ENCODE peak calls at places on chromosomes 1 and 21, in four cellular contexts. V is cardiac muscle cell, M is fibroblast of lung, L is SJSA1. E is an unnamed sample.

GRCh38 chr1:196609114-196609737 is 986 bp upstream of the KCNT2 start:
- DNase-seq in V (peak; percentile 68), M (no peak), L (no peak), E (no peak)

GRCh38 chr1:21781971-21782867 is 730 bp downstream of the USP48 start:
- DNase-seq in V (peak; percentile 66), M (peak; percentile 57), L (peak; percentile 65), E (peak; percentile 73)

GRCh38 chr1:160256396-160257046 is 5.8 kb downstream of the DCAF8 start:
- DNase-seq in V (peak; percentile 41), M (peak; percentile 89), L (no peak), E (no peak)

GRCh38 chr1:16127676-16128337 is 28.1 kb downstream of the EPHA2 start:
- DNase-seq in V (no peak), M (no peak), L (no peak), E (no peak)

GRCh38 chr1:14972107-14972506 is 181.4 kb upstream of the TMEM51 start:
- DNase-seq in V (no peak), M (no peak), L (no peak), E (no peak)

GRCh38 chr1:52901384-52901783 is 20.2 kb downstream of the ECHDC2 start:
- DNase-seq in V (no peak), M (no peak), L (no peak), E (no peak)

GRCh38 chr1:67850151-67850551 is 16.9 kb upstream of the GNG12 start:
- DNase-seq in V (peak; percentile 52), M (peak; percentile 63), L (peak; percentile 74), E (no peak)

GRCh38 chr1:178057131-178057765 is 36.7 kb upstream of the RASAL2 start:
- DNase-seq in V (no peak), M (no peak), L (peak; percentile 64), E (no peak)

GRCh38 chr1:47705517-47706130 is 267.8 kb downstream of the FOXD2 start:
- DNase-seq in V (no peak), M (no peak), L (no peak), E (no peak)

GRCh38 chr1:172383541-172383940 is 36.9 kb upstream of the C1orf105 start:
- DNase-seq in V (peak; percentile 17), M (peak; percentile 88), L (peak; percentile 50), E (no peak)

GRCh38 chr1:21607549-21608529 is 61.3 kb downstream of the RAP1GAP start:
- DNase-seq in V (peak; percentile 92), M (peak; percentile 56), L (no peak), E (peak; percentile 54)

GRCh38 chr1:228314658-228315483 is 91.8 kb downstream of the TRIM11 start:
- DNase-seq in V (no peak), M (peak; percentile 3), L (no peak), E (no peak)

GRCh38 chr1:100075773-100076172 is 57.0 kb downstream of the SASS6 start:
- DNase-seq in V (no peak), M (no peak), L (no peak), E (no peak)

GRCh38 chr1:36465731-36466369 is 1.7 kb upstream of the MRPS15 start:
- DNase-seq in V (no peak), M (peak; percentile 14), L (no peak), E (no peak)

GRCh38 chr1:243345205-243345604 is 89.4 kb downstream of the SDCCAG8 start:
- DNase-seq in V (no peak), M (no peak), L (no peak), E (no peak)

GRCh38 chr1:112614460-112615065 is 4.4 kb downstream of the ST7L start:
- DNase-seq in V (no peak), M (peak; percentile 37), L (peak; percentile 73), E (no peak)

GRCh38 chr21:17780539-17780938 is 38.6 kb downstream of the C21orf91 start:
- DNase-seq in V (no peak), M (peak; percentile 8), L (no peak), E (peak; percentile 65)

GRCh38 chr1:74368335-74368734 is 133.1 kb downstream of the TNNI3K start:
- DNase-seq in V (no peak), M (peak; percentile 48), L (no peak), E (no peak)

GRCh38 chr1:233216009-233216408 is 79.5 kb downstream of the PCNX2 start:
- DNase-seq in V (no peak), M (no peak), L (no peak), E (no peak)

GRCh38 chr1:202568466-202569196 is 141.6 kb downstream of the SYT2 start:
- DNase-seq in V (no peak), M (peak; percentile 49), L (peak; percentile 27), E (no peak)

GRCh38 chr21:26057488-26058170 is 112.9 kb downstream of the APP start:
- DNase-seq in V (no peak), M (no peak), L (no peak), E (no peak)

GRCh38 chr1:162165528-162165927 is 96.0 kb downstream of the NOS1AP start:
- DNase-seq in V (no peak), M (no peak), L (no peak), E (no peak)

GRCh38 chr1:205365945-205366463 is 9.3 kb upstream of the KLHDC8A start:
- DNase-seq in V (no peak), M (peak; percentile 44), L (peak; percentile 42), E (no peak)

GRCh38 chr1:203465943-203466342 is 9.7 kb upstream of the PRELP start:
- DNase-seq in V (peak; percentile 24), M (no peak), L (no peak), E (no peak)

GRCh38 chr1:17437260-17438175 is 2.0 kb downstream of the RCC2 start:
- DNase-seq in V (peak; percentile 78), M (peak; percentile 42), L (peak; percentile 60), E (peak; percentile 47)

GRCh38 chr1:232950919-232951579 is 638 bp downstream of the NTPCR start:
- DNase-seq in V (peak; percentile 56), M (peak; percentile 70), L (no peak), E (peak; percentile 30)

GRCh38 chr1:228018961-228019721 is 12.3 kb downstream of the WNT3A start:
- DNase-seq in V (no peak), M (no peak), L (no peak), E (no peak)

GRCh38 chr1:22176258-22176657 is 33.4 kb upstream of the WNT4 start:
- DNase-seq in V (no peak), M (no peak), L (no peak), E (peak; percentile 14)

GRCh38 chr1:206030714-206031113 is 7.0 kb upstream of the CTSE start:
- DNase-seq in V (peak; percentile 89), M (peak; percentile 64), L (peak; percentile 31), E (peak; percentile 81)

GRCh38 chr1:159076438-159076752 is 171 bp downstream of the AIM2 start:
- DNase-seq in V (no peak), M (no peak), L (no peak), E (no peak)
- H3K4me3 ChIP-seq in V (no peak overlapping the region), M (no peak overlapping the region), L (no peak overlapping the region), E (peak overlapping the region; percentile 88)

GRCh38 chr1:1198423-1199140 is 7.8 kb downstream of the TNFRSF18 start:
- DNase-seq in V (no peak), M (no peak), L (no peak), E (no peak)

GRCh38 chr1:1199141-1199960 is 7.0 kb downstream of the TNFRSF18 start:
- DNase-seq in V (no peak), M (no peak), L (no peak), E (no peak)

GRCh38 chr1:1202831-1203560 is 3.4 kb downstream of the TNFRSF18 start:
- DNase-seq in V (no peak), M (no peak), L (no peak), E (no peak)

GRCh38 chr1:1199961-1200875 is 6.2 kb downstream of the TNFRSF18 start:
- DNase-seq in V (no peak), M (no peak), L (no peak), E (no peak)

GRCh38 chr1:1200876-1201810 is 5.2 kb downstream of the TNFRSF18 start:
- DNase-seq in V (peak; percentile 64), M (peak; percentile 44), L (no peak), E (peak; percentile 87)
- H3K4me3 ChIP-seq in V (peak overlapping the region; percentile 44), M (no peak overlapping the region), L (peak overlapping the region; percentile 29), E (no peak overlapping the region)

DNA sequence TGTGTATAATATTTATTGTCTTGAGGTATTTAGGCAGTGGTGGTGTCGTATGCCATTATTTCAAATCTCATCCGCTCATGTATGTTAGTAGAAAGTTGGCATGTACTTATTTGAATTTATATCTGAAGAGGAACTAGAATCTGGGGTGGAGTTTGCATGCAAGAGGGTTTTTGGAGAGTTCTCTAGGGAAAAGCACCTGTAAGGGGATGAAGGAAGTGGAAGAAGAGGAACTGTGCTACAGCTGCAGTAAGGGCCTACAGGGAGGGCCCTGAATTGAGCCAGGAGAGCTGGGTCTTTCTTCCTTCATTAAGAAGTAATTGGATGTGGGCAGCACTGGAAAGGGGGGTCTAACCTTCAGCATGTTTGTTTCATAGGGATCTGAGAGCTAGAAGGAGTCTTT is 197.2 kb downstream of the HMCN1 start:
- DNase-seq in V (no peak), M (no peak), L (no peak), E (no peak)
- H3K4me3 ChIP-seq in V (no peak overlapping the region), M (no peak overlapping the region), L (no peak overlapping the region), E (no peak overlapping the region)

GRCh38 chr1:165695011-165695410 is 3.4 kb downstream of the ALDH9A1 start:
- DNase-seq in V (no peak), M (no peak), L (no peak), E (no peak)

GRCh38 chr1:165699577-165699976 is 1.2 kb upstream of the ALDH9A1 start:
- DNase-seq in V (no peak), M (no peak), L (no peak), E (no peak)

GRCh38 chr1:165697881-165698842 is at the start of gene ALDH9A1:
- DNase-seq in V (peak; percentile 90), M (peak; percentile 86), L (peak; percentile 86), E (peak; percentile 89)

GRCh38 chr1:165697491-165697880 is 876 bp downstream of the ALDH9A1 start:
- DNase-seq in V (no peak), M (peak; percentile 27), L (peak; percentile 33), E (no peak)

GRCh38 chr1:165696625-165697100 is 1.7 kb downstream of the ALDH9A1 start:
- DNase-seq in V (no peak), M (peak; percentile 92), L (peak; percentile 60), E (no peak)
- H3K4me3 ChIP-seq in V (no peak overlapping the region), M (peak overlapping the region; percentile 62), L (no peak overlapping the region), E (peak overlapping the region; percentile 93)

GRCh38 chr1:115978292-115978941 is 2.1 kb downstream of the SLC22A15 start:
- DNase-seq in V (no peak), M (no peak), L (no peak), E (no peak)
- H3K4me3 ChIP-seq in V (no peak overlapping the region), M (no peak overlapping the region), L (no peak overlapping the region), E (no peak overlapping the region)

GRCh38 chr1:248816042-248816851 is 9.5 kb downstream of the SH3BP5L start:
- DNase-seq in V (no peak), M (no peak), L (no peak), E (no peak)

GRCh38 chr1:248813546-248813945 is 12.2 kb downstream of the SH3BP5L start:
- DNase-seq in V (no peak), M (no peak), L (no peak), E (no peak)

GRCh38 chr1:248817065-248817464 is 8.7 kb downstream of the SH3BP5L start:
- DNase-seq in V (no peak), M (no peak), L (no peak), E (no peak)

GRCh38 chr1:248814351-248814750 is 11.4 kb downstream of the SH3BP5L start:
- DNase-seq in V (no peak), M (no peak), L (no peak), E (no peak)

GRCh38 chr1:248815407-248816034 is 10.2 kb downstream of the SH3BP5L start:
- DNase-seq in V (no peak), M (no peak), L (no peak), E (no peak)
- H3K4me3 ChIP-seq in V (no peak overlapping the region), M (no peak overlapping the region), L (no peak overlapping the region), E (no peak overlapping the region)

GRCh38 chr21:42308914-42309752 is 6.1 kb downstream of the TFF3 start:
- DNase-seq in V (no peak), M (no peak), L (no peak), E (no peak)
- H3K4me3 ChIP-seq in V (no peak overlapping the region), M (no peak overlapping the region), L (no peak overlapping the region), E (no peak overlapping the region)

GRCh38 chr1:93349231-93350135 is 3.8 kb downstream of the DR1 start:
- DNase-seq in V (no peak), M (peak; percentile 36), L (peak; percentile 14), E (no peak)
- H3K4me3 ChIP-seq in V (peak overlapping the region; percentile 81), M (peak overlapping the region; percentile 98), L (no peak overlapping the region), E (peak overlapping the region; percentile 96)